ENCODE peak calls at places on chromosomes 4 and X, in four cellular contexts. B is PC-3, Z is DND-41, C is fibroblast of lung. F is an unnamed sample.

GRCh38 chr4:46274717-46275116 is 115.2 kb downstream of the GABRA2 start:
- DNase-seq in B (peak; percentile 6), C (no peak), Z (no peak), F (peak; percentile 1)

GRCh38 chr4:177313263-177313662 is 3.6 kb downstream of the NEIL3 start:
- DNase-seq in B (no peak), C (no peak), Z (no peak), F (no peak)

GRCh38 chrX:47191331-47191730 is 2.3 kb upstream of the UBA1 start:
- DNase-seq in C (no peak), Z (peak; percentile 54), B (peak; percentile 44), F (peak; percentile 89)

GRCh38 chr4:76194325-76194724 is 19.3 kb downstream of the SCARB2 start:
- DNase-seq in B (peak; percentile 85), C (peak; percentile 98), Z (no peak), F (no peak)

GRCh38 chrX:155065035-155065734 is 5.8 kb downstream of the CMC4 start:
- DNase-seq in C (peak; percentile 71), B (peak; percentile 66), Z (no peak), F (no peak)

GRCh38 chrX:74160358-74160757 is 143.6 kb upstream of the ZCCHC13 start:
- DNase-seq in B (no peak), Z (no peak), C (no peak), F (no peak)

GRCh38 chr4:56128231-56128630 is 179.5 kb downstream of the CEP135 start:
- DNase-seq in Z (no peak), C (peak; percentile 85), B (peak; percentile 62), F (no peak)

GRCh38 chrX:136525738-136526606 is 6.0 kb upstream of the VGLL1 start:
- DNase-seq in Z (no peak), B (peak; percentile 95), C (peak; percentile 84), F (no peak)

GRCh38 chrX:2384486-2384885 is 116.3 kb downstream of the DHRSX start:
- DNase-seq in C (no peak), B (no peak), Z (no peak), F (no peak)

GRCh38 chr4:61984260-61984909 is 784.3 kb downstream of the ADGRL3 start:
- DNase-seq in Z (no peak), C (no peak), B (no peak), F (no peak)

GRCh38 chr4:124711469-124712416 is 789 bp downstream of the ANKRD50 start:
- DNase-seq in C (peak; percentile 77), B (peak; percentile 62), Z (peak; percentile 77), F (peak; percentile 4)

GRCh38 chr4:153731239-153731638 is 28.6 kb downstream of the RNF175 start:
- DNase-seq in B (no peak), C (peak; percentile 75), Z (no peak), F (no peak)

GRCh38 chr4:10442976-10443375 is 14.2 kb downstream of the ZNF518B start:
- DNase-seq in B (peak; percentile 8), Z (no peak), C (peak; percentile 28), F (no peak)
- H3K9me3 ChIP-seq in B (no peaks in the 10 kb centered on the region), Z (no peaks in the 10 kb centered on the region), C (no peaks in the 10 kb centered on the region), F (no peaks in the 10 kb centered on the region)

DNA sequence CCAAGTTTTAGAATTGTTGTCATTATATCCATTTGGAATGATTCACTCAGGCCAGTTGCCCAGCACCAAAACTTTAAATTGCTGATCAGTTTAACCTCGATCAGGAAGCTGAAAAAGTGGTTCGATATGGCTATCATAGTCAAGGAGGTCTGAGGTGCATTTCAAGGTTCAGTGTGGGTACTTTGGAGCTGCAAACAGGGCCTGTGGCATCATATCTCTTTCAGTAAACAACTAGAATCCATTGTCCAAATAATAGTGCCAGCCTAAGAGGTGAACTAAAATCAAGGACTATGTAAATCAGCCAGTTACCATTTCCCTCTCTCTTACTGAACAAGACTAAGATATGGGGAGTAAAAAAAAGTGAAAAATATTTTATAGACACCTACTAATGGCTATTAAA is 14.2 kb downstream of the TMEM47 start:
- DNase-seq in B (no peak), Z (no peak), C (no peak), F (no peak)
- H3K79me2 ChIP-seq in B (no peaks in the 10 kb centered on the region), Z (no peaks in the 10 kb centered on the region), C (peaks cover 58% of the 10 kb centered on the region), F (no peaks in the 10 kb centered on the region)

DNA sequence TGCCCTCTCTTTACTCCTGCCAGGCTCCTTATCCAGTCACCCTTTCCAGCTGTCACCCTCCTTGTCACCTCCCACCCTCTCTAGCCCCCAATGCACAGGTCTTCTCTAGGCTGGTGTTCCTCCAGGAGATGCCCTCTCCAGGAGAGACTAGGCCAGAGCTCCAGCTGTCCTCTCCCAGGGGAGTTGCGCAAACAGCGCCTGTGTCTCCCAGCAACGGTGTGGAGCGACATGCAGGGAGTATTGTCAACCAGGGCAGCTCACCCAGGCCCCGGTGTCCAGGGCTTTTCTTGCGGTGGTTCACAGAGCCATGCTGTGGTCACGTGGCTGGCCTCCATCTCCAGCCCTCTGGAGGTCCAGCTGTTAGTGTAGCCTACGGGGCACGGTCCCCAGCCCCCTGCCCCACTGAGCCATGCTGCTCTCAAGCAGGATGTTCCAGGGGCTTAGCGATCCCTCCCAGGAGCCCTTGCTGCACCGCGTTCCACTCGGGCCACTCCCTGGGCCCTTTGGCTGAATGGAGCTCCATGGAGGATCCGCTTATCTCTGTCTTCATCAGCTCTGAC is 34.8 kb downstream of the CCNQ start:
- DNase-seq in Z (no peak), B (no peak), C (no peak), F (no peak)
- H2AFZ ChIP-seq in Z (no peak overlapping the region), B (no peak overlapping the region), C (no peak overlapping the region), F (no peak overlapping the region)

GRCh38 chr4:3384771-3385701 is 56.7 kb upstream of the HGFAC start:
- DNase-seq in B (no peak), C (no peak), Z (no peak), F (no peak)
- H3K9me3 ChIP-seq in B (no peaks in the 10 kb centered on the region), C (no peaks in the 10 kb centered on the region), Z (peaks cover 7% of the 10 kb centered on the region), F (peaks cover 8% of the 10 kb centered on the region)

DNA sequence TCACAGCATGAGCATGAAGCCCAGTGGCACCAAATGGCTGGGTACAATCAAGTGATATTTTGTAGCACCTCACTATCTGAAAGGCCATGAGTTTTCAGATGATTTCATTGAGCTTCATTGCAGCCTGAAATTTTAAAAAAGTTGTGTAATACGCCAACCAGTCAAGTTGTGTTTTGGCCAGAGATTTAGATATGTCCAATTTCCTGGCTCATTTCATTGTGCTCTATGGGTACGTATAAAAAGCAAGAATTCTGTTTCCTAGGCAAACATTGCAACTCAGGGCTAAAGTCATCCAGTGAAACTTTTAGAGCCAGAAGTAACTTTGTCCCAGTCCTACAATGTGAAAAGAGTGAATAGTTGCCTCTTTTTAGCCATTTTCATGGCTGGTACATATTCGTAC is 212.5 kb downstream of the GC start:
- DNase-seq in B (no peak), C (no peak), Z (no peak), F (no peak)
- H3K79me2 ChIP-seq in B (no peaks in the 10 kb centered on the region), C (no peaks in the 10 kb centered on the region), Z (no peaks in the 10 kb centered on the region), F (no peaks in the 10 kb centered on the region)

GRCh38 chr4:174434455-174434854 is 87.8 kb downstream of the HPGD start:
- DNase-seq in C (peak; percentile 30), Z (no peak), B (no peak), F (no peak)

GRCh38 chr4:174438711-174439110 is 83.6 kb downstream of the HPGD start:
- DNase-seq in Z (no peak), C (no peak), B (no peak), F (no peak)

GRCh38 chr4:174435981-174436776 is 86.1 kb downstream of the HPGD start:
- DNase-seq in Z (no peak), C (no peak), B (no peak), F (no peak)

GRCh38 chr4:174437324-174437723 is 85.0 kb downstream of the HPGD start:
- DNase-seq in B (peak; percentile 86), C (peak; percentile 96), Z (no peak), F (no peak)

GRCh38 chr4:174437756-174438155 is 84.5 kb downstream of the HPGD start:
- DNase-seq in B (peak; percentile 17), C (no peak), Z (no peak), F (no peak)
- H2AFZ ChIP-seq in B (no peak overlapping the region), C (no peak overlapping the region), Z (no peak overlapping the region), F (no peak overlapping the region)

DNA sequence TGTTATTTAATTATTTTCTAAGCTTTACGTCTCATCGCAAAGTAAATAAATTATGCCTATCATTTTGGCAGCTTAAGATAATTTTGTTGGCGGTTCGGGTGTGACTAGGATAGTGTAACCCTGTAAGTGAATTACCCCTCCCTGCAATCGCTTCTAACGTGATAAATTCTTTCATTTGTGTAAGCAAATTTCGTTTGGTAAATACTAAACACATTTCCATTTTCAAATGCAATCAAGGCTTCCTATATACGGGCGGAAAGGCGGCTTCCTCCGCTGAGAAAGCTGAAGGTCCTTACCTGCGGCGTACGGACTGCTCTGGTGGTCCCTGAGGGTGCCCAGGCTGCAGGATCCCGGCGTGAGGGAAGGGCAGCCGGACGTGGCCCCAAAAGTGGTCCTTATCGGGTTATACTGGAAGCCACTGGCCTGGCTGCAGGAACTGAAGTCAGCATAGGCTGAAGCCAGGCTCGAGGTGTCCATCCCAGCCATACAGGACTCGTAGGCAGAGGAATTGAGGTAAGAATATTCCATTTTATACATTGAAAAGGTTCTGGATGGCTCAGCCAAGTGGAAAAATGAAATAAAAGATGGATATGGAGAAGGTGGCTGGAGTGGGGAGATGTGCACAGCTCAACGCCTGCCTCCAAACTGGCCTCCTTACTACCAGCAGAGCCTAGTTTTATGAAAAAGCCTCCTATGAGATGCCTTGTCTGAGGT is at the start of gene PHOX2B:
- DNase-seq in Z (no peak), B (no peak), C (no peak), F (no peak)
- H3K9me3 ChIP-seq in Z (no peaks in the 10 kb centered on the region), B (no peaks in the 10 kb centered on the region), C (no peaks in the 10 kb centered on the region), F (no peaks in the 10 kb centered on the region)

F was measured in OCI-LY7.